ENCODE peak calls at places on chromosomes 5 and 9, in six cellular contexts. One of them, this sample, is unnamed.

GRCh38 chr5:14809369-14810144 is 62.0 kb downstream of the ANKH start:
- DNase-seq in GM23248: peak; percentile 97
- DNase-seq in sigmoid colon: peak; percentile 73
- DNase-seq in Karpas-422: no peak
- DNase-seq in CD8-positive, alpha-beta T cell: peak; percentile 70
- DNase-seq in tibial nerve: peak; percentile 32
- DNase-seq in this sample: peak; percentile 56

GRCh38 chr5:92945630-92946097 is 635.4 kb downstream of the NR2F1-AS1 start:
- DNase-seq in GM23248: peak; percentile 22
- DNase-seq in sigmoid colon: no peak
- DNase-seq in Karpas-422: no peak
- DNase-seq in CD8-positive, alpha-beta T cell: no peak
- DNase-seq in tibial nerve: no peak
- DNase-seq in this sample: no peak

GRCh38 chr5:150131461-150131860 is 24.2 kb downstream of the PDGFRB start:
- DNase-seq in GM23248: peak; percentile 58
- DNase-seq in sigmoid colon: no peak
- DNase-seq in Karpas-422: no peak
- DNase-seq in CD8-positive, alpha-beta T cell: no peak
- DNase-seq in tibial nerve: no peak
- DNase-seq in this sample: no peak

GRCh38 chr5:173472784-173473278 is 143.6 kb downstream of the BOD1 start:
- DNase-seq in GM23248: peak; percentile 60
- DNase-seq in sigmoid colon: no peak
- DNase-seq in Karpas-422: no peak
- DNase-seq in CD8-positive, alpha-beta T cell: no peak
- DNase-seq in tibial nerve: no peak
- DNase-seq in this sample: peak; percentile 64

GRCh38 chr5:139696894-139697658 is 48.9 kb downstream of the CXXC5 start:
- DNase-seq in GM23248: peak; percentile 93
- DNase-seq in sigmoid colon: peak; percentile 91
- DNase-seq in Karpas-422: no peak
- DNase-seq in CD8-positive, alpha-beta T cell: peak; percentile 41
- DNase-seq in tibial nerve: peak; percentile 64
- DNase-seq in this sample: peak; percentile 87

GRCh38 chr5:153974131-153974812 is 64.4 kb downstream of the FAM114A2 start:
- DNase-seq in GM23248: peak; percentile 71
- DNase-seq in sigmoid colon: no peak
- DNase-seq in Karpas-422: peak; percentile 82
- DNase-seq in CD8-positive, alpha-beta T cell: peak; percentile 19
- DNase-seq in tibial nerve: no peak
- DNase-seq in this sample: no peak

GRCh38 chr9:68931821-68932220 is 82.1 kb downstream of the PRKACG start:
- DNase-seq in GM23248: no peak
- DNase-seq in sigmoid colon: no peak
- DNase-seq in Karpas-422: no peak
- DNase-seq in CD8-positive, alpha-beta T cell: no peak
- DNase-seq in tibial nerve: no peak
- DNase-seq in this sample: no peak

GRCh38 chr5:34563951-34564705 is 92.0 kb upstream of the RAI14 start:
- DNase-seq in GM23248: peak; percentile 53
- DNase-seq in sigmoid colon: no peak
- DNase-seq in Karpas-422: no peak
- DNase-seq in CD8-positive, alpha-beta T cell: no peak
- DNase-seq in tibial nerve: peak; percentile 35
- DNase-seq in this sample: peak; percentile 14

GRCh38 chr5:181001947-181002346 is 13.3 kb downstream of the BTNL3 start:
- DNase-seq in GM23248: no peak
- DNase-seq in sigmoid colon: no peak
- DNase-seq in Karpas-422: no peak
- DNase-seq in CD8-positive, alpha-beta T cell: no peak
- DNase-seq in tibial nerve: no peak
- DNase-seq in this sample: no peak

GRCh38 chr5:23446436-23446835 is 61.0 kb upstream of the PRDM9 start:
- DNase-seq in GM23248: peak; percentile 19
- DNase-seq in sigmoid colon: no peak
- DNase-seq in Karpas-422: no peak
- DNase-seq in CD8-positive, alpha-beta T cell: no peak
- DNase-seq in tibial nerve: no peak
- DNase-seq in this sample: no peak

GRCh38 chr9:87128844-87129493 is 181.7 kb upstream of the GAS1 start:
- DNase-seq in GM23248: no peak
- DNase-seq in sigmoid colon: no peak
- DNase-seq in Karpas-422: no peak
- DNase-seq in CD8-positive, alpha-beta T cell: no peak
- DNase-seq in tibial nerve: no peak
- DNase-seq in this sample: no peak

GRCh38 chr5:149719666-149720065 is 10.4 kb upstream of the PPARGC1B start:
- DNase-seq in GM23248: peak; percentile 16
- DNase-seq in sigmoid colon: no peak
- DNase-seq in Karpas-422: no peak
- DNase-seq in CD8-positive, alpha-beta T cell: no peak
- DNase-seq in tibial nerve: no peak
- DNase-seq in this sample: no peak

GRCh38 chr5:167451091-167451490 is 840.4 kb upstream of the WWC1 start:
- DNase-seq in GM23248: peak; percentile 69
- DNase-seq in sigmoid colon: no peak
- DNase-seq in Karpas-422: no peak
- DNase-seq in CD8-positive, alpha-beta T cell: no peak
- DNase-seq in tibial nerve: no peak
- DNase-seq in this sample: no peak

DNA sequence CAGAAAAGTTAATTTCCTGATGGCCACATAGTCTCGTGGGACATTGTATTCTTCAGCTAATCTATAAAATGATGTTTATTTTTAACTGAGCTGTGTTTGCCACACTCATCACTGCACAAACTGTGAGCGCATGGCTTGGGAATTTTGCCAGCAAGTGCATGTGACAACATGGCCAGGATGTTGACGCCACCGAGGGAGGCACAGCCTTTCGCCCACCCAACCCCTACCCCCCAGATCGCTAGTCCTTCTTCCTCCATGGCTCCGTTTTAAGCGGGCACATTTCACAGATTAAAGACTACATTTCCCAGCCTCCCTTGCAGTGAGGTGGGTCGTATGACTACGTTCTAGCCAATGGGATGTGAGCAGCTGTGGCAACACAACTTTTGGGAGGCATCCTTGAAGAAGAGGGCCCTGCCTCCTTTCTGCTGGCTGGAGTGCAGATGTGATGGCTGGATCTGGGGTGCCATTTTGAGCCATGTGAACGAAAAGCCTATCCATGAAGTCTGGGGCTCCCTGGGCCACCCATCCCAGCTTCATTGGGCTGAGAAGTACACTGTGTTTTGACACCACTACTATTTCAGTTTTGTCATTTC is 7.9 kb downstream of the NRARP start:
- DNase-seq in GM23248: peak; percentile 64
- DNase-seq in sigmoid colon: no peak
- DNase-seq in Karpas-422: peak; percentile 87
- DNase-seq in CD8-positive, alpha-beta T cell: no peak
- DNase-seq in tibial nerve: no peak
- DNase-seq in this sample: no peak
- H3K27ac ChIP-seq in GM23248: no peak overlapping the region
- H3K27ac ChIP-seq in sigmoid colon: no peak overlapping the region
- H3K27ac ChIP-seq in Karpas-422: no peak overlapping the region
- H3K27ac ChIP-seq in CD8-positive, alpha-beta T cell: no peak overlapping the region
- H3K27ac ChIP-seq in tibial nerve: no peak overlapping the region
- H3K27ac ChIP-seq in this sample: no peak overlapping the region

DNA sequence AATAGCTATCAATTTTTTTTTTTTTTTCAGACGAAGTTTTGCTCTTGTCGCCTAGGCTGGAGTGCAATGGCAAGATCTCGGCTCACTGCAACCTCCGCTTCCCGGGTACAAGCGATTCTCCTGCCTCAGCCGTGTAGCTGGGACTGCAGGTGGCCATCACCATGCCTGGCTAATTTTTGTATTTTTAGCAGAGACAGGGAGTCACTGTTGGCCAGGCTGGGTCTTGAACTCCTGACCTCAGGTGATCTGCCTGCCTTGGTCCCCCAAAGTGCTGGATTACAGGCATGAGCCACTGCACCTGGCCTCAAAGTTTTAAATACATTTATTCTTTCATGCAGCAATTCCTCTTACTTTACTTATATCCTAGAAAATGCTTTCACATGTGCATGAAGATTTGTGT is 17.6 kb downstream of the TRIM14 start:
- DNase-seq in GM23248: no peak
- DNase-seq in sigmoid colon: no peak
- DNase-seq in Karpas-422: no peak
- DNase-seq in CD8-positive, alpha-beta T cell: no peak
- DNase-seq in tibial nerve: no peak
- DNase-seq in this sample: no peak
- H3K4me1 ChIP-seq in GM23248: no peaks in the 10 kb centered on the region
- H3K4me1 ChIP-seq in sigmoid colon: no peaks in the 10 kb centered on the region
- H3K4me1 ChIP-seq in Karpas-422: peaks cover 71% of the 10 kb centered on the region
- H3K4me1 ChIP-seq in CD8-positive, alpha-beta T cell: peaks cover 82% of the 10 kb centered on the region
- H3K4me1 ChIP-seq in tibial nerve: peaks cover 43% of the 10 kb centered on the region
- H3K4me1 ChIP-seq in this sample: no peaks in the 10 kb centered on the region

DNA sequence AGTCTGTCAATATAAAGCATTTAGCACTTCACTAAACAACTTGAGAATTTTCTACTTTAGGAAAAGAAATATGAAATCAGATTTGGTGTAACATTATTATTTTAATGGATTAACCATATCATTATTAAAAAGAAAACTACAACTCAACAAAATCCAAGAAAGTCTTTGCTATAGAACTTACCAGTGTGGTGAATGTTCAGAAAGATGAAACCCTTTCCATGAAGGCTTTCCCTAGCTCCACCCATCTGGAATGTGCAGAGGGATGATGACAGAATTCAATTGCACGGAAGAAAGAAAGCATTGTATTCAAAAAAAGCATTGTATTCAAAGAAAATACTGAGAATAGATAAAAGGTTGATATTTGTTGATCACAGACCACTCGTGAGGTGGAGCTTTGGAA is 328.6 kb upstream of the NUDT12 start:
- DNase-seq in GM23248: no peak
- DNase-seq in sigmoid colon: no peak
- DNase-seq in Karpas-422: no peak
- DNase-seq in CD8-positive, alpha-beta T cell: no peak
- DNase-seq in tibial nerve: no peak
- DNase-seq in this sample: no peak
- H3K27ac ChIP-seq in GM23248: no peak overlapping the region
- H3K27ac ChIP-seq in sigmoid colon: no peak overlapping the region
- H3K27ac ChIP-seq in Karpas-422: no peak overlapping the region
- H3K27ac ChIP-seq in CD8-positive, alpha-beta T cell: no peak overlapping the region
- H3K27ac ChIP-seq in tibial nerve: no peak overlapping the region
- H3K27ac ChIP-seq in this sample: no peak overlapping the region

GRCh38 chr9:70260007-70260443 is 1.2 kb downstream of the SMC5 start:
- DNase-seq in GM23248: no peak
- DNase-seq in sigmoid colon: peak; percentile 60
- DNase-seq in Karpas-422: peak; percentile 15
- DNase-seq in CD8-positive, alpha-beta T cell: no peak
- DNase-seq in tibial nerve: no peak
- DNase-seq in this sample: no peak
- H3K4me1 ChIP-seq in GM23248: peaks cover 72% of the 10 kb centered on the region
- H3K4me1 ChIP-seq in sigmoid colon: peaks cover 74% of the 10 kb centered on the region
- H3K4me1 ChIP-seq in Karpas-422: peaks cover 42% of the 10 kb centered on the region
- H3K4me1 ChIP-seq in CD8-positive, alpha-beta T cell: peaks cover 54% of the 10 kb centered on the region
- H3K4me1 ChIP-seq in tibial nerve: peaks cover 40% of the 10 kb centered on the region
- H3K4me1 ChIP-seq in this sample: peaks cover 57% of the 10 kb centered on the region

GRCh38 chr5:119397518-119398380 is 41.9 kb downstream of the TNFAIP8 start:
- DNase-seq in GM23248: peak; percentile 88
- DNase-seq in sigmoid colon: no peak
- DNase-seq in Karpas-422: no peak
- DNase-seq in CD8-positive, alpha-beta T cell: no peak
- DNase-seq in tibial nerve: no peak
- DNase-seq in this sample: no peak
- H3K27ac ChIP-seq in GM23248: peak overlapping the region; percentile 80
- H3K27ac ChIP-seq in sigmoid colon: no peak overlapping the region
- H3K27ac ChIP-seq in Karpas-422: no peak overlapping the region
- H3K27ac ChIP-seq in CD8-positive, alpha-beta T cell: no peak overlapping the region
- H3K27ac ChIP-seq in tibial nerve: no peak overlapping the region
- H3K27ac ChIP-seq in this sample: no peak overlapping the region

DNA sequence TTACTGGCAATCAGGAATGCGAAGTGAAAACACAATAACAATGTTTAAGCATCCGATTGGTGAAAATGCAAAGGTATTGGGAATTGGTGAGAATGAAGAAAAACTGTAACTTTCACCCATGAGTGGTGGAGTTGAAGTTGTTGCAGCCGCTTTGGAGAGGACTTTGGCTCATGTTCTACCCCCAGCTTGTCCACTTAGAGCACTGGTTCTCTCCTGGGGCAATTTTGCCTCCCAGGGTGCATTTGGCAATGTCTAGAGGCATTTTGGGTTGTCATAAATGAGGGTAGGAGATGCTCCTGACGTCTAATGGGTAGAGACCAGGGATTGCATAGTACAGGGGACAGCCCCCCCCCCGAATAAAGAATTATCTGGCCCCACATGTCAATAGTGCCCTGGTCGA is 46.2 kb downstream of the ANKRD33B start:
- DNase-seq in GM23248: no peak
- DNase-seq in sigmoid colon: no peak
- DNase-seq in Karpas-422: no peak
- DNase-seq in CD8-positive, alpha-beta T cell: no peak
- DNase-seq in tibial nerve: no peak
- DNase-seq in this sample: no peak
- H3K4me1 ChIP-seq in GM23248: peaks cover 16% of the 10 kb centered on the region
- H3K4me1 ChIP-seq in sigmoid colon: no peaks in the 10 kb centered on the region
- H3K4me1 ChIP-seq in Karpas-422: peaks cover 66% of the 10 kb centered on the region
- H3K4me1 ChIP-seq in CD8-positive, alpha-beta T cell: peaks cover 6% of the 10 kb centered on the region
- H3K4me1 ChIP-seq in tibial nerve: peaks cover 24% of the 10 kb centered on the region
- H3K4me1 ChIP-seq in this sample: no peaks in the 10 kb centered on the region

GRCh38 chr5:122312670-122312988 is 592 bp downstream of the SNCAIP start:
- DNase-seq in GM23248: peak; percentile 74
- DNase-seq in sigmoid colon: no peak
- DNase-seq in Karpas-422: no peak
- DNase-seq in CD8-positive, alpha-beta T cell: no peak
- DNase-seq in tibial nerve: no peak
- DNase-seq in this sample: no peak
- H3K27ac ChIP-seq in GM23248: peak overlapping the region; percentile 1
- H3K27ac ChIP-seq in sigmoid colon: peak overlapping the region; percentile 66
- H3K27ac ChIP-seq in Karpas-422: no peak overlapping the region
- H3K27ac ChIP-seq in CD8-positive, alpha-beta T cell: no peak overlapping the region
- H3K27ac ChIP-seq in tibial nerve: peak overlapping the region; percentile 75
- H3K27ac ChIP-seq in this sample: no peak overlapping the region

GRCh38 chr5:51381801-51382507 is 1.3 kb upstream of the ISL1 start:
- DNase-seq in GM23248: no peak
- DNase-seq in sigmoid colon: no peak
- DNase-seq in Karpas-422: no peak
- DNase-seq in CD8-positive, alpha-beta T cell: no peak
- DNase-seq in tibial nerve: no peak
- DNase-seq in this sample: no peak
- H3K4me1 ChIP-seq in GM23248: no peaks in the 10 kb centered on the region
- H3K4me1 ChIP-seq in sigmoid colon: peaks cover 11% of the 10 kb centered on the region
- H3K4me1 ChIP-seq in Karpas-422: no peaks in the 10 kb centered on the region
- H3K4me1 ChIP-seq in CD8-positive, alpha-beta T cell: no peaks in the 10 kb centered on the region
- H3K4me1 ChIP-seq in tibial nerve: no peaks in the 10 kb centered on the region
- H3K4me1 ChIP-seq in this sample: peaks cover 3% of the 10 kb centered on the region

DNA sequence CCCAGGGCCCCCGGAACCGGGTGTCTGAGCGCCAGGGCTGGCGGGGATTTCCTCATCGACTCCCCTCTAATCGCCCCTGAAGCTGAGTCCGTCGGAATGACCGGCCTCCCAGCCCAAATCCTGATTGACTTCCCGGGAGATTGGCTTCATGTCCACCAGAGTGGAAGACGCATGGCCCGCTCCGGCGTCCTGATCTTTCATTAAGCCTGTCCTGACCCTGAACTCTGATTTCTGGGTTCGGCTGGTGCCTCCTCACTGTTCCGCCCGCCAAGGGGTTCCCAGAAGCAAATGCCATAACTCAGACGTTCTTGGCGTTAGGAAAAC is 17.6 kb downstream of the FIBCD1 start:
- DNase-seq in GM23248: no peak
- DNase-seq in sigmoid colon: no peak
- DNase-seq in Karpas-422: no peak
- DNase-seq in CD8-positive, alpha-beta T cell: no peak
- DNase-seq in tibial nerve: no peak
- DNase-seq in this sample: no peak
- H3K27ac ChIP-seq in GM23248: no peak overlapping the region
- H3K27ac ChIP-seq in sigmoid colon: no peak overlapping the region
- H3K27ac ChIP-seq in Karpas-422: no peak overlapping the region
- H3K27ac ChIP-seq in CD8-positive, alpha-beta T cell: no peak overlapping the region
- H3K27ac ChIP-seq in tibial nerve: no peak overlapping the region
- H3K27ac ChIP-seq in this sample: no peak overlapping the region

GRCh38 chr9:122144836-122145235 is 14.7 kb downstream of the NDUFA8 start:
- DNase-seq in GM23248: peak; percentile 33
- DNase-seq in sigmoid colon: no peak
- DNase-seq in Karpas-422: peak; percentile 49
- DNase-seq in CD8-positive, alpha-beta T cell: no peak
- DNase-seq in tibial nerve: no peak
- DNase-seq in this sample: no peak
- H3K4me1 ChIP-seq in GM23248: no peaks in the 10 kb centered on the region
- H3K4me1 ChIP-seq in sigmoid colon: no peaks in the 10 kb centered on the region
- H3K4me1 ChIP-seq in Karpas-422: no peaks in the 10 kb centered on the region
- H3K4me1 ChIP-seq in CD8-positive, alpha-beta T cell: no peaks in the 10 kb centered on the region
- H3K4me1 ChIP-seq in tibial nerve: no peaks in the 10 kb centered on the region
- H3K4me1 ChIP-seq in this sample: peaks cover 3% of the 10 kb centered on the region

This sample was measured in psoas muscle.